ENCODE peak calls at places on chromosome 1, in nine cellular contexts. One of them, this sample, is unnamed.

GRCh38 chr1:191869790-191870312 is 288.4 kb upstream of the RGS18 start:
- DNase-seq in RWPE1: no peak
- DNase-seq in NCI-H774: no peak
- DNase-seq in CD8-positive, alpha-beta T cell: no peak
- DNase-seq in LoVo: no peak
- DNase-seq in GM04503: no peak
- DNase-seq in stimulated activated naive B cell treated with anti-CD40 and anti-IgM and Interleukin-4, amounts not matched to agents 10 μg/mL and 1 μg/mL and 100 μg/mL, for 72 hours: no peak
- DNase-seq in mucosa of gallbladder: no peak
- DNase-seq in T47D: no peak
- DNase-seq in this sample: no peak

GRCh38 chr1:241592273-241592958 is 47.8 kb downstream of the CHML start:
- DNase-seq in RWPE1: peak; percentile 87
- DNase-seq in stimulated activated naive B cell treated with anti-CD40 and anti-IgM and Interleukin-4, amounts not matched to agents 10 μg/mL and 1 μg/mL and 100 μg/mL, for 72 hours: no peak
- DNase-seq in LoVo: peak; percentile 67
- DNase-seq in T47D: no peak
- DNase-seq in mucosa of gallbladder: no peak
- DNase-seq in CD8-positive, alpha-beta T cell: no peak
- DNase-seq in NCI-H774: no peak
- DNase-seq in GM04503: peak; percentile 20
- DNase-seq in this sample: no peak

GRCh38 chr1:11151854-11152612 is 37.1 kb upstream of the ANGPTL7 start:
- DNase-seq in LoVo: no peak
- DNase-seq in mucosa of gallbladder: no peak
- DNase-seq in CD8-positive, alpha-beta T cell: no peak
- DNase-seq in RWPE1: no peak
- DNase-seq in GM04503: no peak
- DNase-seq in T47D: no peak
- DNase-seq in NCI-H774: no peak
- DNase-seq in stimulated activated naive B cell treated with anti-CD40 and anti-IgM and Interleukin-4, amounts not matched to agents 10 μg/mL and 1 μg/mL and 100 μg/mL, for 72 hours: no peak
- DNase-seq in this sample: no peak

GRCh38 chr1:202967684-202968281 is 726 bp upstream of the CYB5R1 start:
- DNase-seq in CD8-positive, alpha-beta T cell: peak; percentile 53
- DNase-seq in GM04503: no peak
- DNase-seq in stimulated activated naive B cell treated with anti-CD40 and anti-IgM and Interleukin-4, amounts not matched to agents 10 μg/mL and 1 μg/mL and 100 μg/mL, for 72 hours: peak; percentile 10
- DNase-seq in LoVo: no peak
- DNase-seq in mucosa of gallbladder: no peak
- DNase-seq in T47D: no peak
- DNase-seq in RWPE1: no peak
- DNase-seq in NCI-H774: no peak
- DNase-seq in this sample: no peak

GRCh38 chr1:16048573-16049189 is 5.1 kb downstream of the CLCNKB start:
- DNase-seq in mucosa of gallbladder: no peak
- DNase-seq in T47D: no peak
- DNase-seq in RWPE1: no peak
- DNase-seq in stimulated activated naive B cell treated with anti-CD40 and anti-IgM and Interleukin-4, amounts not matched to agents 10 μg/mL and 1 μg/mL and 100 μg/mL, for 72 hours: peak; percentile 11
- DNase-seq in GM04503: no peak
- DNase-seq in LoVo: peak; percentile 31
- DNase-seq in CD8-positive, alpha-beta T cell: peak; percentile 52
- DNase-seq in NCI-H774: no peak
- DNase-seq in this sample: peak; percentile 44

GRCh38 chr1:185934476-185935189 is 200.4 kb downstream of the HMCN1 start:
- DNase-seq in mucosa of gallbladder: no peak
- DNase-seq in RWPE1: no peak
- DNase-seq in stimulated activated naive B cell treated with anti-CD40 and anti-IgM and Interleukin-4, amounts not matched to agents 10 μg/mL and 1 μg/mL and 100 μg/mL, for 72 hours: no peak
- DNase-seq in GM04503: peak; percentile 35
- DNase-seq in T47D: no peak
- DNase-seq in LoVo: no peak
- DNase-seq in CD8-positive, alpha-beta T cell: no peak
- DNase-seq in NCI-H774: no peak
- DNase-seq in this sample: no peak

GRCh38 chr1:220962031-220962751 is 82.9 kb downstream of the HLX start:
- DNase-seq in NCI-H774: no peak
- DNase-seq in RWPE1: peak; percentile 41
- DNase-seq in stimulated activated naive B cell treated with anti-CD40 and anti-IgM and Interleukin-4, amounts not matched to agents 10 μg/mL and 1 μg/mL and 100 μg/mL, for 72 hours: peak; percentile 43
- DNase-seq in LoVo: no peak
- DNase-seq in CD8-positive, alpha-beta T cell: no peak
- DNase-seq in GM04503: peak; percentile 97
- DNase-seq in T47D: no peak
- DNase-seq in mucosa of gallbladder: no peak
- DNase-seq in this sample: no peak

GRCh38 chr1:13893456-13893855 is 193.5 kb downstream of the PRDM2 start:
- DNase-seq in LoVo: no peak
- DNase-seq in CD8-positive, alpha-beta T cell: no peak
- DNase-seq in T47D: no peak
- DNase-seq in RWPE1: no peak
- DNase-seq in GM04503: no peak
- DNase-seq in NCI-H774: no peak
- DNase-seq in mucosa of gallbladder: no peak
- DNase-seq in stimulated activated naive B cell treated with anti-CD40 and anti-IgM and Interleukin-4, amounts not matched to agents 10 μg/mL and 1 μg/mL and 100 μg/mL, for 72 hours: no peak
- DNase-seq in this sample: no peak

GRCh38 chr1:44740179-44740617 is 561 bp downstream of the KIF2C start:
- DNase-seq in GM04503: no peak
- DNase-seq in LoVo: no peak
- DNase-seq in NCI-H774: no peak
- DNase-seq in CD8-positive, alpha-beta T cell: no peak
- DNase-seq in RWPE1: peak; percentile 13
- DNase-seq in T47D: no peak
- DNase-seq in mucosa of gallbladder: no peak
- DNase-seq in stimulated activated naive B cell treated with anti-CD40 and anti-IgM and Interleukin-4, amounts not matched to agents 10 μg/mL and 1 μg/mL and 100 μg/mL, for 72 hours: peak; percentile 13
- DNase-seq in this sample: no peak